ENCODE peak calls at places on chromosomes 3 and 15, in six cellular contexts. One of them, this sample, is unnamed.

GRCh38 chr15:38072507-38073277 is 138.3 kb downstream of the TMCO5A start:
- DNase-seq in NCI-H2081: peak; percentile 29
- DNase-seq in NCI-H345: peak; percentile 56
- DNase-seq in ovary: peak; percentile 67
- DNase-seq in stimulated activated CD4-positive, alpha-beta T cell treated with anti-CD3 and anti-CD28 coated beads, Interleukin-1b, Interleukin-23, amount 100 ng/mL, for 48 hours: peak; percentile 15
- DNase-seq in activated naive CD8-positive, alpha-beta T cell treated with anti-CD3 and anti-CD28 coated beads, Interleukin-2, amount 10 ng/mL, durations not matched to agents 7 days and 5 days: peak; percentile 46
- DNase-seq in this sample: peak; percentile 60

GRCh38 chr3:60366491-60366890 is 884.8 kb downstream of the FHIT start:
- DNase-seq in ovary: no peak
- DNase-seq in activated naive CD8-positive, alpha-beta T cell treated with anti-CD3 and anti-CD28 coated beads, Interleukin-2, amount 10 ng/mL, durations not matched to agents 7 days and 5 days: no peak
- DNase-seq in stimulated activated CD4-positive, alpha-beta T cell treated with anti-CD3 and anti-CD28 coated beads, Interleukin-1b, Interleukin-23, amount 100 ng/mL, for 48 hours: no peak
- DNase-seq in NCI-H345: no peak
- DNase-seq in NCI-H2081: no peak
- DNase-seq in this sample: no peak

GRCh38 chr3:105355355-105356063 is 11.2 kb upstream of the ALCAM start:
- DNase-seq in activated naive CD8-positive, alpha-beta T cell treated with anti-CD3 and anti-CD28 coated beads, Interleukin-2, amount 10 ng/mL, durations not matched to agents 7 days and 5 days: no peak
- DNase-seq in stimulated activated CD4-positive, alpha-beta T cell treated with anti-CD3 and anti-CD28 coated beads, Interleukin-1b, Interleukin-23, amount 100 ng/mL, for 48 hours: no peak
- DNase-seq in NCI-H2081: no peak
- DNase-seq in ovary: no peak
- DNase-seq in NCI-H345: no peak
- DNase-seq in this sample: no peak

GRCh38 chr15:35305906-35306305 is 220.8 kb upstream of the NANOGP8 start:
- DNase-seq in activated naive CD8-positive, alpha-beta T cell treated with anti-CD3 and anti-CD28 coated beads, Interleukin-2, amount 10 ng/mL, durations not matched to agents 7 days and 5 days: no peak
- DNase-seq in ovary: no peak
- DNase-seq in NCI-H2081: no peak
- DNase-seq in stimulated activated CD4-positive, alpha-beta T cell treated with anti-CD3 and anti-CD28 coated beads, Interleukin-1b, Interleukin-23, amount 100 ng/mL, for 48 hours: no peak
- DNase-seq in NCI-H345: no peak
- DNase-seq in this sample: no peak

GRCh38 chr15:35548435-35548834 is 2.5 kb upstream of the DPH6 start:
- DNase-seq in activated naive CD8-positive, alpha-beta T cell treated with anti-CD3 and anti-CD28 coated beads, Interleukin-2, amount 10 ng/mL, durations not matched to agents 7 days and 5 days: no peak
- DNase-seq in NCI-H345: no peak
- DNase-seq in ovary: no peak
- DNase-seq in stimulated activated CD4-positive, alpha-beta T cell treated with anti-CD3 and anti-CD28 coated beads, Interleukin-1b, Interleukin-23, amount 100 ng/mL, for 48 hours: no peak
- DNase-seq in NCI-H2081: no peak
- DNase-seq in this sample: no peak

GRCh38 chr15:78059110-78059839 is 18.2 kb downstream of the TBC1D2B start:
- DNase-seq in NCI-H345: no peak
- DNase-seq in activated naive CD8-positive, alpha-beta T cell treated with anti-CD3 and anti-CD28 coated beads, Interleukin-2, amount 10 ng/mL, durations not matched to agents 7 days and 5 days: no peak
- DNase-seq in NCI-H2081: no peak
- DNase-seq in ovary: no peak
- DNase-seq in stimulated activated CD4-positive, alpha-beta T cell treated with anti-CD3 and anti-CD28 coated beads, Interleukin-1b, Interleukin-23, amount 100 ng/mL, for 48 hours: no peak
- DNase-seq in this sample: no peak

GRCh38 chr3:29128004-29128403 is 152.9 kb upstream of the RBMS3 start:
- DNase-seq in ovary: no peak
- DNase-seq in stimulated activated CD4-positive, alpha-beta T cell treated with anti-CD3 and anti-CD28 coated beads, Interleukin-1b, Interleukin-23, amount 100 ng/mL, for 48 hours: no peak
- DNase-seq in NCI-H345: no peak
- DNase-seq in NCI-H2081: no peak
- DNase-seq in activated naive CD8-positive, alpha-beta T cell treated with anti-CD3 and anti-CD28 coated beads, Interleukin-2, amount 10 ng/mL, durations not matched to agents 7 days and 5 days: no peak
- DNase-seq in this sample: no peak

GRCh38 chr15:49883121-49883520 is 235.9 kb downstream of the ATP8B4 start:
- DNase-seq in NCI-H2081: no peak
- DNase-seq in NCI-H345: no peak
- DNase-seq in activated naive CD8-positive, alpha-beta T cell treated with anti-CD3 and anti-CD28 coated beads, Interleukin-2, amount 10 ng/mL, durations not matched to agents 7 days and 5 days: no peak
- DNase-seq in ovary: no peak
- DNase-seq in stimulated activated CD4-positive, alpha-beta T cell treated with anti-CD3 and anti-CD28 coated beads, Interleukin-1b, Interleukin-23, amount 100 ng/mL, for 48 hours: no peak
- DNase-seq in this sample: no peak

GRCh38 chr3:62100233-62100989 is 272.9 kb downstream of the FEZF2 start:
- DNase-seq in stimulated activated CD4-positive, alpha-beta T cell treated with anti-CD3 and anti-CD28 coated beads, Interleukin-1b, Interleukin-23, amount 100 ng/mL, for 48 hours: no peak
- DNase-seq in NCI-H2081: no peak
- DNase-seq in activated naive CD8-positive, alpha-beta T cell treated with anti-CD3 and anti-CD28 coated beads, Interleukin-2, amount 10 ng/mL, durations not matched to agents 7 days and 5 days: no peak
- DNase-seq in NCI-H345: no peak
- DNase-seq in ovary: no peak
- DNase-seq in this sample: no peak

GRCh38 chr3:108271626-108272025 is 24.7 kb upstream of the HHLA2 start:
- DNase-seq in NCI-H2081: no peak
- DNase-seq in stimulated activated CD4-positive, alpha-beta T cell treated with anti-CD3 and anti-CD28 coated beads, Interleukin-1b, Interleukin-23, amount 100 ng/mL, for 48 hours: no peak
- DNase-seq in NCI-H345: no peak
- DNase-seq in ovary: no peak
- DNase-seq in activated naive CD8-positive, alpha-beta T cell treated with anti-CD3 and anti-CD28 coated beads, Interleukin-2, amount 10 ng/mL, durations not matched to agents 7 days and 5 days: no peak
- DNase-seq in this sample: no peak

GRCh38 chr3:89955141-89955540 is 847.7 kb downstream of the EPHA3 start:
- DNase-seq in NCI-H345: no peak
- DNase-seq in ovary: no peak
- DNase-seq in activated naive CD8-positive, alpha-beta T cell treated with anti-CD3 and anti-CD28 coated beads, Interleukin-2, amount 10 ng/mL, durations not matched to agents 7 days and 5 days: no peak
- DNase-seq in stimulated activated CD4-positive, alpha-beta T cell treated with anti-CD3 and anti-CD28 coated beads, Interleukin-1b, Interleukin-23, amount 100 ng/mL, for 48 hours: no peak
- DNase-seq in NCI-H2081: no peak
- DNase-seq in this sample: no peak

GRCh38 chr3:123679712-123680386 is 95.0 kb upstream of the HACD2 start:
- DNase-seq in activated naive CD8-positive, alpha-beta T cell treated with anti-CD3 and anti-CD28 coated beads, Interleukin-2, amount 10 ng/mL, durations not matched to agents 7 days and 5 days: no peak
- DNase-seq in stimulated activated CD4-positive, alpha-beta T cell treated with anti-CD3 and anti-CD28 coated beads, Interleukin-1b, Interleukin-23, amount 100 ng/mL, for 48 hours: no peak
- DNase-seq in ovary: no peak
- DNase-seq in NCI-H345: no peak
- DNase-seq in NCI-H2081: no peak
- DNase-seq in this sample: no peak

GRCh38 chr3:86774082-86774691 is 216.8 kb downstream of the VGLL3 start:
- DNase-seq in ovary: no peak
- DNase-seq in NCI-H345: peak; percentile 48
- DNase-seq in NCI-H2081: no peak
- DNase-seq in stimulated activated CD4-positive, alpha-beta T cell treated with anti-CD3 and anti-CD28 coated beads, Interleukin-1b, Interleukin-23, amount 100 ng/mL, for 48 hours: no peak
- DNase-seq in activated naive CD8-positive, alpha-beta T cell treated with anti-CD3 and anti-CD28 coated beads, Interleukin-2, amount 10 ng/mL, durations not matched to agents 7 days and 5 days: no peak
- DNase-seq in this sample: peak; percentile 51

GRCh38 chr3:14484741-14485140 is 55.4 kb downstream of the GRIP2 start:
- DNase-seq in stimulated activated CD4-positive, alpha-beta T cell treated with anti-CD3 and anti-CD28 coated beads, Interleukin-1b, Interleukin-23, amount 100 ng/mL, for 48 hours: no peak
- DNase-seq in ovary: no peak
- DNase-seq in activated naive CD8-positive, alpha-beta T cell treated with anti-CD3 and anti-CD28 coated beads, Interleukin-2, amount 10 ng/mL, durations not matched to agents 7 days and 5 days: no peak
- DNase-seq in NCI-H2081: no peak
- DNase-seq in NCI-H345: no peak
- DNase-seq in this sample: no peak

GRCh38 chr3:5122741-5123706 is 932 bp downstream of the ARL8B start:
- DNase-seq in activated naive CD8-positive, alpha-beta T cell treated with anti-CD3 and anti-CD28 coated beads, Interleukin-2, amount 10 ng/mL, durations not matched to agents 7 days and 5 days: peak; percentile 34
- DNase-seq in NCI-H345: no peak
- DNase-seq in NCI-H2081: no peak
- DNase-seq in ovary: peak; percentile 39
- DNase-seq in stimulated activated CD4-positive, alpha-beta T cell treated with anti-CD3 and anti-CD28 coated beads, Interleukin-1b, Interleukin-23, amount 100 ng/mL, for 48 hours: peak; percentile 54
- DNase-seq in this sample: peak; percentile 77

GRCh38 chr3:103653996-103654395 is 1219.2 kb downstream of the ZPLD1 start:
- DNase-seq in ovary: no peak
- DNase-seq in NCI-H345: no peak
- DNase-seq in NCI-H2081: no peak
- DNase-seq in stimulated activated CD4-positive, alpha-beta T cell treated with anti-CD3 and anti-CD28 coated beads, Interleukin-1b, Interleukin-23, amount 100 ng/mL, for 48 hours: no peak
- DNase-seq in activated naive CD8-positive, alpha-beta T cell treated with anti-CD3 and anti-CD28 coated beads, Interleukin-2, amount 10 ng/mL, durations not matched to agents 7 days and 5 days: no peak
- DNase-seq in this sample: no peak

GRCh38 chr15:81548350-81549116 is 174.5 kb upstream of the TMC3 start:
- DNase-seq in NCI-H345: no peak
- DNase-seq in NCI-H2081: no peak
- DNase-seq in ovary: no peak
- DNase-seq in activated naive CD8-positive, alpha-beta T cell treated with anti-CD3 and anti-CD28 coated beads, Interleukin-2, amount 10 ng/mL, durations not matched to agents 7 days and 5 days: no peak
- DNase-seq in stimulated activated CD4-positive, alpha-beta T cell treated with anti-CD3 and anti-CD28 coated beads, Interleukin-1b, Interleukin-23, amount 100 ng/mL, for 48 hours: no peak
- DNase-seq in this sample: no peak

GRCh38 chr15:67085237-67085817 is 19.9 kb downstream of the SMAD3 start:
- DNase-seq in stimulated activated CD4-positive, alpha-beta T cell treated with anti-CD3 and anti-CD28 coated beads, Interleukin-1b, Interleukin-23, amount 100 ng/mL, for 48 hours: peak; percentile 79
- DNase-seq in NCI-H345: no peak
- DNase-seq in ovary: no peak
- DNase-seq in activated naive CD8-positive, alpha-beta T cell treated with anti-CD3 and anti-CD28 coated beads, Interleukin-2, amount 10 ng/mL, durations not matched to agents 7 days and 5 days: no peak
- DNase-seq in NCI-H2081: no peak
- DNase-seq in this sample: no peak

GRCh38 chr3:34668915-34669314 is 870.5 kb downstream of the PDCD6IP start:
- DNase-seq in NCI-H2081: no peak
- DNase-seq in ovary: no peak
- DNase-seq in stimulated activated CD4-positive, alpha-beta T cell treated with anti-CD3 and anti-CD28 coated beads, Interleukin-1b, Interleukin-23, amount 100 ng/mL, for 48 hours: no peak
- DNase-seq in NCI-H345: no peak
- DNase-seq in activated naive CD8-positive, alpha-beta T cell treated with anti-CD3 and anti-CD28 coated beads, Interleukin-2, amount 10 ng/mL, durations not matched to agents 7 days and 5 days: no peak
- DNase-seq in this sample: no peak

GRCh38 chr15:68910341-68910740 is 20.0 kb upstream of the SPESP1 start:
- DNase-seq in activated naive CD8-positive, alpha-beta T cell treated with anti-CD3 and anti-CD28 coated beads, Interleukin-2, amount 10 ng/mL, durations not matched to agents 7 days and 5 days: no peak
- DNase-seq in NCI-H345: no peak
- DNase-seq in ovary: no peak
- DNase-seq in stimulated activated CD4-positive, alpha-beta T cell treated with anti-CD3 and anti-CD28 coated beads, Interleukin-1b, Interleukin-23, amount 100 ng/mL, for 48 hours: no peak
- DNase-seq in NCI-H2081: no peak
- DNase-seq in this sample: no peak

GRCh38 chr3:14144423-14145075 is 19.7 kb downstream of the TMEM43 start:
- DNase-seq in stimulated activated CD4-positive, alpha-beta T cell treated with anti-CD3 and anti-CD28 coated beads, Interleukin-1b, Interleukin-23, amount 100 ng/mL, for 48 hours: peak; percentile 61
- DNase-seq in NCI-H345: peak; percentile 75
- DNase-seq in activated naive CD8-positive, alpha-beta T cell treated with anti-CD3 and anti-CD28 coated beads, Interleukin-2, amount 10 ng/mL, durations not matched to agents 7 days and 5 days: peak; percentile 46
- DNase-seq in NCI-H2081: peak; percentile 3
- DNase-seq in ovary: peak; percentile 85
- DNase-seq in this sample: peak; percentile 93

GRCh38 chr3:89289791-89290190 is 182.4 kb downstream of the EPHA3 start:
- DNase-seq in ovary: no peak
- DNase-seq in NCI-H345: no peak
- DNase-seq in activated naive CD8-positive, alpha-beta T cell treated with anti-CD3 and anti-CD28 coated beads, Interleukin-2, amount 10 ng/mL, durations not matched to agents 7 days and 5 days: no peak
- DNase-seq in stimulated activated CD4-positive, alpha-beta T cell treated with anti-CD3 and anti-CD28 coated beads, Interleukin-1b, Interleukin-23, amount 100 ng/mL, for 48 hours: no peak
- DNase-seq in NCI-H2081: no peak
- DNase-seq in this sample: no peak

GRCh38 chr15:97522362-97522761 is 438.1 kb upstream of the ARRDC4 start:
- DNase-seq in NCI-H345: no peak
- DNase-seq in NCI-H2081: no peak
- DNase-seq in stimulated activated CD4-positive, alpha-beta T cell treated with anti-CD3 and anti-CD28 coated beads, Interleukin-1b, Interleukin-23, amount 100 ng/mL, for 48 hours: no peak
- DNase-seq in ovary: no peak
- DNase-seq in activated naive CD8-positive, alpha-beta T cell treated with anti-CD3 and anti-CD28 coated beads, Interleukin-2, amount 10 ng/mL, durations not matched to agents 7 days and 5 days: no peak
- DNase-seq in this sample: no peak

GRCh38 chr3:19886404-19886803 is 47.6 kb downstream of the EFHB start:
- DNase-seq in NCI-H2081: no peak
- DNase-seq in activated naive CD8-positive, alpha-beta T cell treated with anti-CD3 and anti-CD28 coated beads, Interleukin-2, amount 10 ng/mL, durations not matched to agents 7 days and 5 days: no peak
- DNase-seq in ovary: no peak
- DNase-seq in stimulated activated CD4-positive, alpha-beta T cell treated with anti-CD3 and anti-CD28 coated beads, Interleukin-1b, Interleukin-23, amount 100 ng/mL, for 48 hours: no peak
- DNase-seq in NCI-H345: no peak
- DNase-seq in this sample: no peak

GRCh38 chr15:94411279-94411678 is 179.9 kb downstream of the MCTP2 start:
- DNase-seq in NCI-H2081: peak; percentile 95
- DNase-seq in ovary: no peak
- DNase-seq in stimulated activated CD4-positive, alpha-beta T cell treated with anti-CD3 and anti-CD28 coated beads, Interleukin-1b, Interleukin-23, amount 100 ng/mL, for 48 hours: no peak
- DNase-seq in activated naive CD8-positive, alpha-beta T cell treated with anti-CD3 and anti-CD28 coated beads, Interleukin-2, amount 10 ng/mL, durations not matched to agents 7 days and 5 days: no peak
- DNase-seq in NCI-H345: peak; percentile 90
- DNase-seq in this sample: no peak

GRCh38 chr3:126968328-126968994 is 14.5 kb upstream of the PLXNA1 start:
- DNase-seq in NCI-H2081: no peak
- DNase-seq in activated naive CD8-positive, alpha-beta T cell treated with anti-CD3 and anti-CD28 coated beads, Interleukin-2, amount 10 ng/mL, durations not matched to agents 7 days and 5 days: no peak
- DNase-seq in ovary: no peak
- DNase-seq in stimulated activated CD4-positive, alpha-beta T cell treated with anti-CD3 and anti-CD28 coated beads, Interleukin-1b, Interleukin-23, amount 100 ng/mL, for 48 hours: no peak
- DNase-seq in NCI-H345: no peak
- DNase-seq in this sample: no peak